ENCODE peak calls at places on chromosomes 11 and 22, in six cellular contexts. One of them, this sample, is unnamed.

GRCh38 chr11:13942908-13943505 is 19.5 kb upstream of the SPON1 start:
- DNase-seq in NCI-H524: no peak
- DNase-seq in stimulated activated CD4-positive, alpha-beta T cell treated with anti-CD3 and anti-CD28 coated beads, Interleukin-1b, Interleukin-23, amount 100 ng/mL, for 1 hour: no peak
- DNase-seq in GM19239: no peak
- DNase-seq in T47D: no peak
- DNase-seq in IMR-90: peak; percentile 24
- DNase-seq in this sample: no peak

GRCh38 chr11:133945087-133945974 is 11.4 kb downstream of the IGSF9B start:
- DNase-seq in NCI-H524: peak; percentile 75
- DNase-seq in stimulated activated CD4-positive, alpha-beta T cell treated with anti-CD3 and anti-CD28 coated beads, Interleukin-1b, Interleukin-23, amount 100 ng/mL, for 1 hour: peak; percentile 61
- DNase-seq in GM19239: no peak
- DNase-seq in T47D: no peak
- DNase-seq in IMR-90: peak; percentile 14
- DNase-seq in this sample: no peak

GRCh38 chr22:22449819-22450218 is 58.7 kb downstream of the ZNF280B start:
- DNase-seq in NCI-H524: no peak
- DNase-seq in stimulated activated CD4-positive, alpha-beta T cell treated with anti-CD3 and anti-CD28 coated beads, Interleukin-1b, Interleukin-23, amount 100 ng/mL, for 1 hour: no peak
- DNase-seq in GM19239: no peak
- DNase-seq in T47D: peak; percentile 14
- DNase-seq in IMR-90: no peak
- DNase-seq in this sample: no peak

GRCh38 chr11:33694346-33695050 is 6.1 kb downstream of the C11orf91 start:
- DNase-seq in NCI-H524: peak; percentile 43
- DNase-seq in stimulated activated CD4-positive, alpha-beta T cell treated with anti-CD3 and anti-CD28 coated beads, Interleukin-1b, Interleukin-23, amount 100 ng/mL, for 1 hour: no peak
- DNase-seq in GM19239: no peak
- DNase-seq in T47D: no peak
- DNase-seq in IMR-90: no peak
- DNase-seq in this sample: peak; percentile 59

GRCh38 chr11:126601136-126601535 is 245.7 kb downstream of the ST3GAL4 start:
- DNase-seq in NCI-H524: no peak
- DNase-seq in stimulated activated CD4-positive, alpha-beta T cell treated with anti-CD3 and anti-CD28 coated beads, Interleukin-1b, Interleukin-23, amount 100 ng/mL, for 1 hour: no peak
- DNase-seq in GM19239: no peak
- DNase-seq in T47D: no peak
- DNase-seq in IMR-90: no peak
- DNase-seq in this sample: no peak

GRCh38 chr22:19807914-19808872 is 46.5 kb downstream of the GNB1L start:
- DNase-seq in NCI-H524: peak; percentile 17
- DNase-seq in stimulated activated CD4-positive, alpha-beta T cell treated with anti-CD3 and anti-CD28 coated beads, Interleukin-1b, Interleukin-23, amount 100 ng/mL, for 1 hour: no peak
- DNase-seq in GM19239: no peak
- DNase-seq in T47D: no peak
- DNase-seq in IMR-90: no peak
- DNase-seq in this sample: no peak

GRCh38 chr11:27353593-27354358 is 9.2 kb downstream of the CCDC34 start:
- DNase-seq in NCI-H524: no peak
- DNase-seq in stimulated activated CD4-positive, alpha-beta T cell treated with anti-CD3 and anti-CD28 coated beads, Interleukin-1b, Interleukin-23, amount 100 ng/mL, for 1 hour: no peak
- DNase-seq in GM19239: no peak
- DNase-seq in T47D: no peak
- DNase-seq in IMR-90: peak; percentile 80
- DNase-seq in this sample: no peak

GRCh38 chr11:5210376-5210885 is 9.9 kb upstream of the OR51V1 start:
- DNase-seq in NCI-H524: no peak
- DNase-seq in stimulated activated CD4-positive, alpha-beta T cell treated with anti-CD3 and anti-CD28 coated beads, Interleukin-1b, Interleukin-23, amount 100 ng/mL, for 1 hour: no peak
- DNase-seq in GM19239: no peak
- DNase-seq in T47D: no peak
- DNase-seq in IMR-90: no peak
- DNase-seq in this sample: no peak

GRCh38 chr11:129574431-129574830 is 198.8 kb downstream of the BARX2 start:
- DNase-seq in NCI-H524: no peak
- DNase-seq in stimulated activated CD4-positive, alpha-beta T cell treated with anti-CD3 and anti-CD28 coated beads, Interleukin-1b, Interleukin-23, amount 100 ng/mL, for 1 hour: no peak
- DNase-seq in GM19239: no peak
- DNase-seq in T47D: no peak
- DNase-seq in IMR-90: no peak
- DNase-seq in this sample: no peak

GRCh38 chr11:38819986-38820385 is 2221.9 kb upstream of the RAG2 start:
- DNase-seq in NCI-H524: no peak
- DNase-seq in stimulated activated CD4-positive, alpha-beta T cell treated with anti-CD3 and anti-CD28 coated beads, Interleukin-1b, Interleukin-23, amount 100 ng/mL, for 1 hour: no peak
- DNase-seq in GM19239: no peak
- DNase-seq in T47D: no peak
- DNase-seq in IMR-90: no peak
- DNase-seq in this sample: no peak

GRCh38 chr11:78072455-78072854 is 7.2 kb downstream of the NDUFC2 start:
- DNase-seq in NCI-H524: no peak
- DNase-seq in stimulated activated CD4-positive, alpha-beta T cell treated with anti-CD3 and anti-CD28 coated beads, Interleukin-1b, Interleukin-23, amount 100 ng/mL, for 1 hour: no peak
- DNase-seq in GM19239: no peak
- DNase-seq in T47D: no peak
- DNase-seq in IMR-90: no peak
- DNase-seq in this sample: no peak

GRCh38 chr11:638616-639323 is 1.7 kb downstream of the DRD4 start:
- DNase-seq in NCI-H524: no peak
- DNase-seq in stimulated activated CD4-positive, alpha-beta T cell treated with anti-CD3 and anti-CD28 coated beads, Interleukin-1b, Interleukin-23, amount 100 ng/mL, for 1 hour: no peak
- DNase-seq in GM19239: no peak
- DNase-seq in T47D: no peak
- DNase-seq in IMR-90: no peak
- DNase-seq in this sample: no peak

GRCh38 chr11:15565846-15566245 is 451.1 kb downstream of the INSC start:
- DNase-seq in NCI-H524: peak; percentile 38
- DNase-seq in stimulated activated CD4-positive, alpha-beta T cell treated with anti-CD3 and anti-CD28 coated beads, Interleukin-1b, Interleukin-23, amount 100 ng/mL, for 1 hour: no peak
- DNase-seq in GM19239: no peak
- DNase-seq in T47D: no peak
- DNase-seq in IMR-90: no peak
- DNase-seq in this sample: no peak

GRCh38 chr11:23570828-23571227 is 710.6 kb upstream of the CCDC179 start:
- DNase-seq in NCI-H524: no peak
- DNase-seq in stimulated activated CD4-positive, alpha-beta T cell treated with anti-CD3 and anti-CD28 coated beads, Interleukin-1b, Interleukin-23, amount 100 ng/mL, for 1 hour: no peak
- DNase-seq in GM19239: no peak
- DNase-seq in T47D: no peak
- DNase-seq in IMR-90: peak; percentile 36
- DNase-seq in this sample: no peak

GRCh38 chr22:37260939-37261338 is 16.9 kb upstream of the RAC2 start:
- DNase-seq in NCI-H524: peak; percentile 66
- DNase-seq in stimulated activated CD4-positive, alpha-beta T cell treated with anti-CD3 and anti-CD28 coated beads, Interleukin-1b, Interleukin-23, amount 100 ng/mL, for 1 hour: no peak
- DNase-seq in GM19239: no peak
- DNase-seq in T47D: peak; percentile 64
- DNase-seq in IMR-90: peak; percentile 51
- DNase-seq in this sample: no peak

GRCh38 chr22:45709004-45709739 is 37.5 kb downstream of the ATXN10 start:
- DNase-seq in NCI-H524: no peak
- DNase-seq in stimulated activated CD4-positive, alpha-beta T cell treated with anti-CD3 and anti-CD28 coated beads, Interleukin-1b, Interleukin-23, amount 100 ng/mL, for 1 hour: no peak
- DNase-seq in GM19239: no peak
- DNase-seq in T47D: no peak
- DNase-seq in IMR-90: peak; percentile 79
- DNase-seq in this sample: no peak

GRCh38 chr11:73652856-73653559 is 6.6 kb downstream of the PLEKHB1 start:
- DNase-seq in NCI-H524: no peak
- DNase-seq in stimulated activated CD4-positive, alpha-beta T cell treated with anti-CD3 and anti-CD28 coated beads, Interleukin-1b, Interleukin-23, amount 100 ng/mL, for 1 hour: no peak
- DNase-seq in GM19239: no peak
- DNase-seq in T47D: no peak
- DNase-seq in IMR-90: peak; percentile 10
- DNase-seq in this sample: no peak

GRCh38 chr11:61911701-61912529 is 5.5 kb downstream of the RAB3IL1 start:
- DNase-seq in NCI-H524: no peak
- DNase-seq in stimulated activated CD4-positive, alpha-beta T cell treated with anti-CD3 and anti-CD28 coated beads, Interleukin-1b, Interleukin-23, amount 100 ng/mL, for 1 hour: no peak
- DNase-seq in GM19239: no peak
- DNase-seq in T47D: no peak
- DNase-seq in IMR-90: no peak
- DNase-seq in this sample: no peak

GRCh38 chr22:20569059-20570058 is 61.9 kb downstream of the MED15 start:
- DNase-seq in NCI-H524: no peak
- DNase-seq in stimulated activated CD4-positive, alpha-beta T cell treated with anti-CD3 and anti-CD28 coated beads, Interleukin-1b, Interleukin-23, amount 100 ng/mL, for 1 hour: peak; percentile 65
- DNase-seq in GM19239: no peak
- DNase-seq in T47D: peak; percentile 83
- DNase-seq in IMR-90: peak; percentile 99
- DNase-seq in this sample: no peak

GRCh38 chr11:111409915-111410314 is 30.8 kb upstream of the POU2AF1 start:
- DNase-seq in NCI-H524: no peak
- DNase-seq in stimulated activated CD4-positive, alpha-beta T cell treated with anti-CD3 and anti-CD28 coated beads, Interleukin-1b, Interleukin-23, amount 100 ng/mL, for 1 hour: no peak
- DNase-seq in GM19239: no peak
- DNase-seq in T47D: no peak
- DNase-seq in IMR-90: no peak
- DNase-seq in this sample: no peak

GRCh38 chr11:18575361-18575760 is 13.2 kb downstream of the UEVLD start:
- DNase-seq in NCI-H524: no peak
- DNase-seq in stimulated activated CD4-positive, alpha-beta T cell treated with anti-CD3 and anti-CD28 coated beads, Interleukin-1b, Interleukin-23, amount 100 ng/mL, for 1 hour: no peak
- DNase-seq in GM19239: no peak
- DNase-seq in T47D: peak; percentile 16
- DNase-seq in IMR-90: no peak
- DNase-seq in this sample: no peak

GRCh38 chr11:14336507-14337503 is 22.2 kb downstream of the RRAS2 start:
- DNase-seq in NCI-H524: no peak
- DNase-seq in stimulated activated CD4-positive, alpha-beta T cell treated with anti-CD3 and anti-CD28 coated beads, Interleukin-1b, Interleukin-23, amount 100 ng/mL, for 1 hour: no peak
- DNase-seq in GM19239: no peak
- DNase-seq in T47D: no peak
- DNase-seq in IMR-90: peak; percentile 99
- DNase-seq in this sample: no peak

GRCh38 chr11:103683581-103683980 is 352.9 kb upstream of the DDI1 start:
- DNase-seq in NCI-H524: no peak
- DNase-seq in stimulated activated CD4-positive, alpha-beta T cell treated with anti-CD3 and anti-CD28 coated beads, Interleukin-1b, Interleukin-23, amount 100 ng/mL, for 1 hour: no peak
- DNase-seq in GM19239: no peak
- DNase-seq in T47D: no peak
- DNase-seq in IMR-90: peak; percentile 70
- DNase-seq in this sample: no peak

GRCh38 chr11:57179701-57180100 is 2.1 kb upstream of the LRRC55 start:
- DNase-seq in NCI-H524: no peak
- DNase-seq in stimulated activated CD4-positive, alpha-beta T cell treated with anti-CD3 and anti-CD28 coated beads, Interleukin-1b, Interleukin-23, amount 100 ng/mL, for 1 hour: no peak
- DNase-seq in GM19239: no peak
- DNase-seq in T47D: no peak
- DNase-seq in IMR-90: no peak
- DNase-seq in this sample: no peak

GRCh38 chr11:14054708-14055107 is 92.2 kb downstream of the SPON1 start:
- DNase-seq in NCI-H524: peak; percentile 37
- DNase-seq in stimulated activated CD4-positive, alpha-beta T cell treated with anti-CD3 and anti-CD28 coated beads, Interleukin-1b, Interleukin-23, amount 100 ng/mL, for 1 hour: no peak
- DNase-seq in GM19239: no peak
- DNase-seq in T47D: no peak
- DNase-seq in IMR-90: no peak
- DNase-seq in this sample: no peak

This sample was measured in DMS 273 treated with DMSO at 0.1 percent for 48 hours.